ENCODE peak calls at places on chromosomes 1 and 21, in four cellular contexts. O, C, Q and E are unnamed samples.

GRCh38 chr1:44829506-44830384 is 13.3 kb downstream of the PTCH2 start:
- DNase-seq in O (no peak), C (no peak), Q (no peak), E (no peak)

GRCh38 chr1:230425252-230426061 is 675 bp downstream of the PGBD5 start:
- DNase-seq in O (peak), Q (no peak), C (peak), E (peak)

GRCh38 chr1:70204578-70204977 is 801 bp downstream of the LRRC40 start:
- DNase-seq in Q (no peak), C (no peak), O (no peak), E (no peak)

GRCh38 chr1:67460648-67461500 is 30.7 kb upstream of the SERBP1 start:
- DNase-seq in O (no peak), C (no peak), Q (no peak), E (no peak)

GRCh38 chr1:91851130-91852010 is 34.6 kb downstream of the TGFBR3 start:
- DNase-seq in C (no peak), Q (no peak), O (no peak), E (peak)

GRCh38 chr1:221886311-221887090 is 144.6 kb upstream of the DUSP10 start:
- DNase-seq in C (no peak), O (no peak), Q (no peak), E (no peak)

GRCh38 chr1:217482356-217483102 is 148.4 kb downstream of the GPATCH2 start:
- DNase-seq in C (no peak), O (no peak), Q (no peak), E (no peak)

GRCh38 chr1:53552146-53552940 is 93.1 kb downstream of the DMRTB1 start:
- DNase-seq in C (no peak), Q (no peak), O (peak), E (no peak)

GRCh38 chr1:7172804-7173203 is 387.6 kb downstream of the CAMTA1 start:
- DNase-seq in Q (no peak), O (no peak), C (no peak), E (no peak)

GRCh38 chr1:167239257-167239656 is 18.6 kb downstream of the POU2F1 start:
- DNase-seq in Q (no peak), C (no peak), O (no peak), E (no peak)

GRCh38 chr21:44757731-44758130 is 43.9 kb downstream of the UBE2G2 start:
- DNase-seq in O (peak), Q (no peak), C (no peak), E (no peak)

GRCh38 chr1:203353486-203353885 is 2.6 kb upstream of the FMOD start:
- DNase-seq in O (no peak), Q (no peak), C (no peak), E (no peak)

GRCh38 chr1:214476229-214476957 is 75.0 kb downstream of the PTPN14 start:
- DNase-seq in O (no peak), C (no peak), Q (no peak), E (no peak)
- TF ChIP-seq ELF4 in O (no peak), C (no peak), Q (no peak), E (no peak)

GRCh38 chr1:114668784-114669561 is 876 bp downstream of the DENND2C start:
- DNase-seq in Q (peak), O (no peak), C (no peak), E (peak)
- TF ChIP-seq ELF4 in Q (no peak), O (no peak), C (no peak), E (no peak)

GRCh38 chr1:106746448-106747085 is 309.9 kb upstream of the PRMT6 start:
- DNase-seq in Q (no peak), O (no peak), C (no peak), E (no peak)
- TF ChIP-seq ELF4 in Q (no peak), O (no peak), C (no peak), E (no peak)

GRCh38 chr1:201254625-201255469 is 28.5 kb upstream of the PKP1 start:
- DNase-seq in O (peak), C (peak), Q (peak), E (peak)
- TF ChIP-seq ELF4 in O (no peak), C (no peak), Q (no peak), E (no peak)

DNA sequence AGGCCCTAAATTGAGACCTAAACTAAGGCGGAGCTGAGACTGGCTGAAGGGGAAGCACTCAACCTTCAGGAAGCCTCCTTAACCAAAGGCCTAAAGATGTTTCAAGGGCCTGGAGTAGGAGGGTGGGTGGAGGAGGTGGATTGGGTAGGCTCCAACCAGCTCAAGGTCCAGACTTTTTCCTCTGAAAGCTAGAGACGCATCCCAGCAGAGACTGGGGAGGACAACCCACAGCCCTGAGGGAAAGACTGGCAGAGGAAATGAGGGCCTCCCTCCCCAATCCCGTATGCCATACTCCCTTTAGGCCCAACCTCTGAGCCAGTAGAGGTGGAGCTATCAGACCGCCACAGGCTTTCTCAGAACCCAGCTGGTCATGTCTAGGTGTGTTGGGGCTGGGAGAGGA is 1.1 kb downstream of the ECM1 start:
- DNase-seq in Q (no peak), O (no peak), C (no peak), E (no peak)
- TF ChIP-seq ELF4 in Q (no peak), O (no peak), C (no peak), E (no peak)

GRCh38 chr1:115245227-115245626 is 92.8 kb downstream of the NGF start:
- DNase-seq in Q (no peak), O (no peak), C (no peak), E (no peak)
- TF ChIP-seq ELF4 in Q (no peak), O (no peak), C (no peak), E (no peak)